ENCODE peak calls at places on chromosomes 13 and 19, in four cellular contexts. P, U, F and W are unnamed samples.

GRCh38 chr19:19354932-19355331 is 34.3 kb downstream of the MAU2 start:
- DNase-seq in P (no peak), U (no peak), F (no peak), W (no peak)

GRCh38 chr19:4172861-4173473 is 9.4 kb downstream of the SIRT6 start:
- DNase-seq in P (no peak), U (no peak), F (peak; percentile 68), W (peak; percentile 64)

GRCh38 chr13:113802761-113803160 is 43.7 kb downstream of the TMEM255B start:
- DNase-seq in P (no peak), U (no peak), F (no peak), W (no peak)

GRCh38 chr19:32041681-32042292 is 303.6 kb upstream of the ZNF507 start:
- DNase-seq in P (peak; percentile 1), U (no peak), F (peak; percentile 46), W (no peak)

GRCh38 chr19:55535173-55535572 is 1.8 kb downstream of the SBK2 start:
- DNase-seq in P (no peak), U (no peak), F (no peak), W (no peak)

GRCh38 chr19:16649734-16650133 is 10.2 kb downstream of the SMIM7 start:
- DNase-seq in P (no peak), U (no peak), F (no peak), W (no peak)

GRCh38 chr19:19749332-19750130 is 16.6 kb upstream of the ZNF14 start:
- DNase-seq in P (no peak), U (no peak), F (no peak), W (peak; percentile 9)

GRCh38 chr13:113726961-113727411 is 32.0 kb upstream of the TMEM255B start:
- DNase-seq in P (no peak), U (no peak), F (no peak), W (no peak)

GRCh38 chr19:14722127-14722526 is 32.3 kb downstream of the ZNF333 start:
- DNase-seq in P (no peak), U (no peak), F (no peak), W (no peak)

GRCh38 chr19:11268783-11269267 is 6.5 kb upstream of the DOCK6 start:
- DNase-seq in P (no peak), U (no peak), F (peak; percentile 72), W (no peak)

GRCh38 chr19:24029941-24030636 is 56.9 kb upstream of the ZNF254 start:
- DNase-seq in P (no peak), U (no peak), F (peak; percentile 11), W (no peak)

DNA sequence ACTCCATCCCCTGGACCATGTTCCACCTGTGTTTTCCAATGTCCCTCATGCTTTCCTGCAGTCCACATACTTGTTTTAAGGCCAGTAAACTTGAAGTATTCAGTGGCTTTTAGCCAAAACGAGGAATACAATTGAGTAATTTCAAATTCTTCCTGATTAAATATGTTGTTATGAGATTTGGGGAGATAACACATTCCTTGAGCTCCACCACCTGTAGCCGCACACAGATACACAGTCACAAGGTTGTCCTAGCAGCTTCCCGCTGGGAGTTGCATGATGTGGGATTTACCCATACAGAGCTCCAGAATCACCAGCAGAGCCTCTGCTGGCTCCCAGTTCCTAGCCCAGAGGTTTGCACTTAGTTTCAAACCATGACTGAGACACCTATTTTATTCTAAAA is 53.6 kb upstream of the FRY start:
- DNase-seq in P (no peak), U (no peak), F (no peak), W (no peak)
- TF ChIP-seq SPI1 in P (no peak), U (no peak), F (no peak), W (no peak)

DNA sequence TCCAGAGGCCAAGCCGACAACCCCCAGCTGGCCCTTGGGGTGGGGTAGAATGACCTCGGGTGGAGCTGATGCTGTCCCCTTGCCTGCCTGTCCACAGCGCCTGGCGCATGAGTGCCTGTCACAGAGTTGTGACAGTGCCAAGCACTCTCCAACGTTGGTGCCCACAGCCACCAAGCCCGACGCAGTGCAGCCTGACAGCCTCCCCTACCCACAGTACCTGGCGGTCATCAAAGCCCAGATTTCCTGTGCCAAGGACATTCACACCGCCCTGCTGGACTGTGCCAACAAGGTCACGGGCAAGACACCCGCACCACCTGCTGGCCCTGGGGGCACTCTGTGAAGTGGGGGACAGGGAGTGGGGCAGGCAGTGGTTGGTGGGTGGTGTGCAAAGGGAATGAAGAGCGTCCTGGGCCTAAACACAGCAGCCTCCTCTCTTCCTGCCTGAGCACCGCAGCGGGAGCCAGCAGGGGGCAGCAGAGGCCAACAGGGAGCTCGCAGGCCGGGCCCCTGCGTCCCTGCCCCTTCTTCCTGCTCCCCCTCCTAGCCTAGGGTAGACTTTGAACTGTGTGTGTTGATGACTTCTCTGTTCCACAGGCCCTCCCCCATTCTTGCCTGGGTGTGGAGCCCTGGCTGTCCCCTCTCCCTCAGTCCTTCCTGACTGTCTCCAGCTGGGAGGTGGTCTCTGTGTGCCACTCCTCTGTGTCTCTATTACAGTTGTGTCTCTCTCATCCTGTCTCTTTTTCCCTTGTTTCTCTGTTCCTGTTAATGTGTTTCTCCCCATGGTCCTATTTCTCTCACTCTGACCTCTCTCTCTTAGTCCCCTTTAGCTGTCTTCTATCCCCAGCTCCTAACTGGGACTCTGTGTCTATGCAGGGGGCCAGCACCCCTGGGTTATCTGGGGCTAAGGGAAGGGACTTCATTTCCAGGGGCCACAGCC is 6.5 kb downstream of the MED29 start:
- DNase-seq in P (peak; percentile 86), U (no peak), F (peak; percentile 91), W (peak; percentile 87)
- TF ChIP-seq POLR2AphosphoS5 in P (peak; percentile 32), U (no peak), F (peak; percentile 46), W (peak; percentile 63)

GRCh38 chr13:75635621-75636338 is at the start of gene LMO7:
- DNase-seq in P (peak; percentile 16), U (no peak), F (peak; percentile 15), W (peak; percentile 68)
- TF ChIP-seq SPI1 in P (no peak), U (no peak), F (no peak), W (no peak)

GRCh38 chr19:1084024-1084868 is 10.9 kb downstream of the POLR2E start:
- DNase-seq in P (no peak), U (no peak), F (no peak), W (no peak)
- TF ChIP-seq POLR2AphosphoS5 in P (peak; percentile 17), U (no peak), F (no peak), W (peak; percentile 24)

GRCh38 chr13:48446454-48446853 is 33.5 kb upstream of the LPAR6 start:
- DNase-seq in P (no peak), U (no peak), F (no peak), W (no peak)

GRCh38 chr13:48448963-48449614 is 36.2 kb upstream of the LPAR6 start:
- DNase-seq in P (peak; percentile 23), U (no peak), F (no peak), W (no peak)

GRCh38 chr13:48443442-48444208 is 30.7 kb upstream of the LPAR6 start:
- DNase-seq in P (no peak), U (no peak), F (no peak), W (no peak)

GRCh38 chr13:48449656-48450055 is 36.7 kb upstream of the LPAR6 start:
- DNase-seq in P (no peak), U (no peak), F (no peak), W (no peak)

GRCh38 chr13:48448285-48448962 is 35.5 kb upstream of the LPAR6 start:
- DNase-seq in P (no peak), U (no peak), F (no peak), W (no peak)
- TF ChIP-seq SPI1 in P (no peak), U (no peak), F (no peak), W (no peak)

GRCh38 chr13:90230311-90230710 is 1117.2 kb upstream of the MIR17HG start:
- DNase-seq in P (no peak), U (no peak), F (no peak), W (no peak)

GRCh38 chr13:90237852-90238251 is 1109.6 kb upstream of the MIR17HG start:
- DNase-seq in P (no peak), U (no peak), F (no peak), W (no peak)

GRCh38 chr13:90233933-90234672 is 1113.4 kb upstream of the MIR17HG start:
- DNase-seq in P (no peak), U (no peak), F (no peak), W (no peak)

GRCh38 chr13:90232291-90232690 is 1115.2 kb upstream of the MIR17HG start:
- DNase-seq in P (no peak), U (no peak), F (no peak), W (no peak)
- TF ChIP-seq POLR2AphosphoS5 in P (no peak), U (no peak), F (no peak), W (no peak)